ENCODE peak calls at places on chromosomes 3 and 15, in eight cellular contexts. V is neural progenitor cell, K is kidney, P is thyroid gland, O is BJ, W is GM12878, N is sigmoid colon, X is HCT116. M is an unnamed sample.

GRCh38 chr3:47082519-47082918 is 81.4 kb downstream of the SETD2 start:
- DNase-seq in V (no peak), K (no peak), P (no peak), O (peak; percentile 28), W (peak; percentile 51), N (no peak), X (no peak), M (no peak)

GRCh38 chr3:89145995-89146394 is 38.6 kb downstream of the EPHA3 start:
- DNase-seq in V (no peak), K (no peak), P (no peak), O (peak; percentile 83), W (no peak), N (no peak), X (no peak), M (no peak)

GRCh38 chr15:39976291-39977274 is 42.7 kb downstream of the EIF2AK4 start:
- DNase-seq in V (peak; percentile 61), K (peak; percentile 86), P (peak; percentile 88), O (no peak), W (no peak), N (peak; percentile 82), X (no peak), M (no peak)

GRCh38 chr15:60047701-60048100 is 43.6 kb downstream of the FOXB1 start:
- DNase-seq in V (no peak), K (no peak), P (no peak), O (no peak), W (no peak), N (no peak), X (no peak), M (no peak)

GRCh38 chr3:101011086-101011485 is 17.9 kb upstream of the ABI3BP start:
- DNase-seq in V (no peak), K (no peak), P (no peak), O (peak; percentile 61), W (no peak), N (no peak), X (no peak), M (no peak)

GRCh38 chr3:103127737-103128136 is 692.9 kb downstream of the ZPLD1 start:
- DNase-seq in V (no peak), K (no peak), P (no peak), O (no peak), W (peak; percentile 13), N (no peak), X (no peak), M (no peak)

GRCh38 chr3:113070226-113071220 is 79.7 kb downstream of the GTPBP8 start:
- DNase-seq in V (no peak), K (no peak), P (no peak), O (peak; percentile 64), W (no peak), N (no peak), X (no peak), M (no peak)

GRCh38 chr15:43854801-43855200 is 28.0 kb downstream of the WDR76 start:
- DNase-seq in V (no peak), K (no peak), P (no peak), O (no peak), W (no peak), N (no peak), X (no peak), M (no peak)

GRCh38 chr3:191502583-191502982 is 41.6 kb downstream of the PYDC2 start:
- DNase-seq in V (peak; percentile 15), K (no peak), P (no peak), O (no peak), W (no peak), N (no peak), X (peak; percentile 12), M (no peak)

GRCh38 chr3:51947215-51947900 is 5.2 kb downstream of the PARP3 start:
- DNase-seq in V (no peak), K (peak; percentile 48), P (no peak), O (no peak), W (no peak), N (peak; percentile 57), X (no peak), M (no peak)

GRCh38 chr15:78932216-78932808 is 12.5 kb downstream of the CTSH start:
- DNase-seq in V (no peak), K (peak; percentile 57), P (no peak), O (no peak), W (no peak), N (no peak), X (no peak), M (no peak)

GRCh38 chr15:78938608-78939488 is 6.0 kb downstream of the CTSH start:
- DNase-seq in V (no peak), K (no peak), P (no peak), O (no peak), W (peak; percentile 91), N (no peak), X (no peak), M (no peak)

GRCh38 chr15:78934063-78935023 is 10.5 kb downstream of the CTSH start:
- DNase-seq in V (no peak), K (peak; percentile 78), P (peak; percentile 49), O (no peak), W (no peak), N (no peak), X (no peak), M (no peak)

GRCh38 chr15:78933187-78934062 is 11.4 kb downstream of the CTSH start:
- DNase-seq in V (no peak), K (peak; percentile 73), P (no peak), O (no peak), W (no peak), N (no peak), X (no peak), M (no peak)

GRCh38 chr15:78937132-78937739 is 7.6 kb downstream of the CTSH start:
- DNase-seq in V (no peak), K (peak; percentile 45), P (no peak), O (no peak), W (no peak), N (no peak), X (no peak), M (no peak)
- H3K4me3 ChIP-seq in V (no peak overlapping the region), K (no peak overlapping the region), P (no peak overlapping the region), O (no peak overlapping the region), W (peak overlapping the region; percentile 44), N (no peak overlapping the region), X (no peak overlapping the region), M (no peak overlapping the region)

DNA sequence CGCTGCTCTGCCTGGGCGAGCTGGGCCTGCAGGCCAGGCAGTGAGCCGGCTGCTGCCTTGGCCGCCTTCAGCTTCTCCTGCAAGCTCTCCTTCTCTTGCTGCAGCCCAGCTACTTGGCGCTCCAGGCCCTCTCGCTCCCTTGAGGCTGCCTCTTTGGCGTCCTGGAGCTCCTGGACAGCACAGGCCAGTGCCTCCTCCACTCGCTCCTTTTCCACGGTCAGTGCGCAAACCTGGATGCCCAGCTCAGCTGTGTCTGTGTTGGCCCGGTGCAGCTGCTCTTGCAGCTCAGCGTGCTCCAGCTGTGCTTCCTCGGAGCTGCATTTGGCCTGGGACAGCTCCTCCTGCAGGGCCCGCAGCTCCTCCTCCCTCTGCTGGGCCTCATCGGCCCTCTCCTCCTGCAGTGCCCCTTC is 23.1 kb downstream of the CXCR6 start:
- DNase-seq in V (no peak), K (no peak), P (peak; percentile 40), O (no peak), W (no peak), N (no peak), X (no peak), M (no peak)
- H3K36me3 ChIP-seq in V (no peaks in the 10 kb centered on the region), K (peaks cover 40% of the 10 kb centered on the region), P (peaks cover 54% of the 10 kb centered on the region), O (peaks cover 48% of the 10 kb centered on the region), W (peaks cover 24% of the 10 kb centered on the region), N (peaks cover 70% of the 10 kb centered on the region), X (peaks cover 19% of the 10 kb centered on the region), M (peaks cover 77% of the 10 kb centered on the region)

GRCh38 chr3:20105513-20106280 is 65.5 kb downstream of the KAT2B start:
- DNase-seq in V (no peak), K (peak; percentile 64), P (no peak), O (no peak), W (no peak), N (no peak), X (no peak), M (no peak)

GRCh38 chr3:20107722-20108121 is 67.5 kb downstream of the KAT2B start:
- DNase-seq in V (no peak), K (no peak), P (no peak), O (no peak), W (no peak), N (no peak), X (no peak), M (no peak)

GRCh38 chr3:20103731-20104130 is 63.5 kb downstream of the KAT2B start:
- DNase-seq in V (no peak), K (no peak), P (no peak), O (no peak), W (no peak), N (no peak), X (no peak), M (no peak)

GRCh38 chr3:20101041-20101440 is 60.8 kb downstream of the KAT2B start:
- DNase-seq in V (no peak), K (no peak), P (no peak), O (no peak), W (no peak), N (no peak), X (no peak), M (no peak)

GRCh38 chr3:20104167-20104661 is 64.0 kb downstream of the KAT2B start:
- DNase-seq in V (no peak), K (no peak), P (no peak), O (no peak), W (peak; percentile 13), N (no peak), X (no peak), M (no peak)
- H3K4me3 ChIP-seq in V (no peak overlapping the region), K (no peak overlapping the region), P (no peak overlapping the region), O (no peak overlapping the region), W (peak overlapping the region; percentile 36), N (no peak overlapping the region), X (no peak overlapping the region), M (no peak overlapping the region)

DNA sequence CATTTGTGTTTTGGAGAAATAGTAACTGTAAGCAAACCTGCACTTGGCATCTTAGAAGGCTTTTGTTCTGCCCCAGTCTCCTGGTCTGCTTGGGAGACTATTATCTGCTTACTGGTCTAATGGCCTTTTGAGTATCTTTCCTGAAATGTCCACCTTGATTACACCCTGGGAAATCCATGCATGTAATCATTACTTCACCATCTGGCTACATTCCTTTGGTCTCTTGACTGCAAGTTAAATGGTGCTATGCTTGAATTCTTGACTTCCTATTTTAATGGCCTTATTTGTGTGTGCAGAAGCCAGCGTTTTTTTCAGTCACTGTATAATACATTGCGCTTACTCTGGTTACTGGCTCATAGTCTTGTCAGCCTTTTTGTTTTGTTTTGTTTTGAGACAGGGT is 29.9 kb downstream of the CHD2 start:
- DNase-seq in V (no peak), K (no peak), P (peak; percentile 31), O (no peak), W (no peak), N (no peak), X (no peak), M (no peak)
- H3K36me3 ChIP-seq in V (peaks cover 53% of the 10 kb centered on the region), K (peaks cover 24% of the 10 kb centered on the region), P (peaks cover 57% of the 10 kb centered on the region), O (peaks cover 20% of the 10 kb centered on the region), W (peaks cover 50% of the 10 kb centered on the region), N (peaks cover 9% of the 10 kb centered on the region), X (peaks cover 73% of the 10 kb centered on the region), M (peaks cover 77% of the 10 kb centered on the region)

DNA sequence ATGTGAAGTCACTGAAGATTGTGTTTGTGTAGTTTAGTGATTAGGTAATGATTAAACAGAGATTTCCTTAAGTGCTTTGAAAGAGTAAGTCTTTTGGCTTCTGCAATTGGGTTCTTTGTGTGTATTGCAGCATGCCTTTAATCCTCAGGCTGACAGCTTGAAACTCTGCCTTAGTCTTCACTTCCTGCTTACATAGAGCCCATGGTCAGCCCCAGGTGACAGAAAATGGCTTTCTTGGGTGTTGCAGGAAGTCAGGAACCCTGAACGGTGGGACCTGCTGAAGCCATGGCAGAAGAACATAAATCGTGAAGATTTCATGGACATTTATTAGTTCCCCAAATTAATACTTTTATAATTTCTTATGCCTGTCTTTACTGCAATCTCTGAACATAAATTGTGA is 61.3 kb downstream of the KBTBD8 start:
- DNase-seq in V (no peak), K (no peak), P (no peak), O (no peak), W (no peak), N (no peak), X (no peak), M (no peak)
- H3K4me3 ChIP-seq in V (no peak overlapping the region), K (no peak overlapping the region), P (no peak overlapping the region), O (no peak overlapping the region), W (no peak overlapping the region), N (no peak overlapping the region), X (no peak overlapping the region), M (no peak overlapping the region)

GRCh38 chr3:181333394-181333793 is 343.9 kb upstream of the DNAJC19 start:
- DNase-seq in V (no peak), K (no peak), P (no peak), O (no peak), W (no peak), N (no peak), X (no peak), M (no peak)
- H3K36me3 ChIP-seq in V (no peaks in the 10 kb centered on the region), K (no peaks in the 10 kb centered on the region), P (no peaks in the 10 kb centered on the region), O (no peaks in the 10 kb centered on the region), W (no peaks in the 10 kb centered on the region), N (no peaks in the 10 kb centered on the region), X (no peaks in the 10 kb centered on the region), M (no peaks in the 10 kb centered on the region)